ENCODE peak calls at places on chromosome 11, in eight cellular contexts. X is GM12865, E is T-helper 9 cell, I is tibial nerve, F is fibroblast of the conjunctiva, G is germinal center, J is foreskin melanocyte, H is left colon. D is an unnamed sample.

GRCh38 chr11:75499423-75500305 is 26.1 kb downstream of the GDPD5 start:
- DNase-seq in F (peak; percentile 91), J (peak; percentile 77), X (no peak), G (no peak), E (no peak), I (peak; percentile 76), H (no peak), D (no peak)

GRCh38 chr11:68383976-68384501 is 71.6 kb downstream of the LRP5 start:
- DNase-seq in I (peak; percentile 62), E (peak; percentile 67), F (no peak), G (peak; percentile 66), J (no peak), X (peak; percentile 62), H (no peak), D (peak; percentile 44)

GRCh38 chr11:46410021-46410420 is 18.4 kb upstream of the CHRM4 start:
- DNase-seq in F (no peak), E (no peak), H (no peak), J (no peak), G (no peak), I (no peak), X (no peak), D (no peak)

GRCh38 chr11:130128626-130129025 is 31.0 kb upstream of the ST14 start:
- DNase-seq in H (no peak), I (no peak), E (no peak), F (no peak), G (no peak), J (no peak), X (no peak), D (no peak)

GRCh38 chr11:121595717-121596156 is 143.0 kb upstream of the SORL1-AS1 start:
- DNase-seq in G (no peak), J (peak; percentile 81), F (peak; percentile 97), H (peak; percentile 38), X (no peak), E (no peak), I (no peak), D (peak; percentile 81)

GRCh38 chr11:112852141-112852853 is 108.9 kb upstream of the NCAM1 start:
- DNase-seq in H (no peak), E (no peak), I (no peak), X (no peak), G (no peak), J (no peak), F (peak; percentile 13), D (no peak)

GRCh38 chr11:56122073-56122472 is at the start of gene OR8H3:
- DNase-seq in G (no peak), X (no peak), F (no peak), I (no peak), H (no peak), E (no peak), J (no peak), D (no peak)

GRCh38 chr11:66136752-66137123 is 66.7 kb downstream of the PACS1 start:
- DNase-seq in J (no peak), I (no peak), G (no peak), H (no peak), F (no peak), E (no peak), X (peak; percentile 81), D (no peak)

GRCh38 chr11:848380-848931 is 5.8 kb downstream of the TSPAN4 start:
- DNase-seq in X (peak; percentile 58), I (no peak), J (no peak), G (peak; percentile 82), E (peak; percentile 62), F (no peak), H (no peak), D (no peak)